ENCODE peak calls at places on chromosomes 2 and 18, in nine cellular contexts. One of them, this sample, is unnamed.

GRCh38 chr18:62741118-62741566 is 25.8 kb downstream of the PHLPP1 start:
- DNase-seq in NCI-H2081: no peak
- DNase-seq in GM06990: no peak
- DNase-seq in activated naive CD4-positive, alpha-beta T cell: no peak
- DNase-seq in tibial artery: no peak
- DNase-seq in frontal cortex: no peak
- DNase-seq in stimulated activated CD4-positive, alpha-beta T cell treated with anti-CD3 and anti-CD28 coated beads, Interleukin-1b, Interleukin-23, amount 100 ng/mL, for 24 hours: no peak
- DNase-seq in GM12891: no peak
- DNase-seq in midbrain: no peak
- DNase-seq in this sample: no peak

GRCh38 chr2:80288576-80288975 is 16.0 kb downstream of the LRRTM1 start:
- DNase-seq in frontal cortex: no peak
- DNase-seq in midbrain: peak
- DNase-seq in GM06990: no peak
- DNase-seq in activated naive CD4-positive, alpha-beta T cell: no peak
- DNase-seq in stimulated activated CD4-positive, alpha-beta T cell treated with anti-CD3 and anti-CD28 coated beads, Interleukin-1b, Interleukin-23, amount 100 ng/mL, for 24 hours: no peak
- DNase-seq in NCI-H2081: peak
- DNase-seq in tibial artery: no peak
- DNase-seq in GM12891: no peak
- DNase-seq in this sample: no peak

GRCh38 chr2:142629193-142629592 is 248.3 kb upstream of the KYNU start:
- DNase-seq in activated naive CD4-positive, alpha-beta T cell: no peak
- DNase-seq in midbrain: no peak
- DNase-seq in tibial artery: no peak
- DNase-seq in GM06990: no peak
- DNase-seq in GM12891: no peak
- DNase-seq in frontal cortex: no peak
- DNase-seq in NCI-H2081: no peak
- DNase-seq in stimulated activated CD4-positive, alpha-beta T cell treated with anti-CD3 and anti-CD28 coated beads, Interleukin-1b, Interleukin-23, amount 100 ng/mL, for 24 hours: no peak
- DNase-seq in this sample: no peak

GRCh38 chr18:25321869-25322268 is 30.1 kb downstream of the ZNF521 start:
- DNase-seq in GM12891: no peak
- DNase-seq in midbrain: no peak
- DNase-seq in tibial artery: no peak
- DNase-seq in stimulated activated CD4-positive, alpha-beta T cell treated with anti-CD3 and anti-CD28 coated beads, Interleukin-1b, Interleukin-23, amount 100 ng/mL, for 24 hours: no peak
- DNase-seq in activated naive CD4-positive, alpha-beta T cell: no peak
- DNase-seq in NCI-H2081: no peak
- DNase-seq in GM06990: no peak
- DNase-seq in frontal cortex: no peak
- DNase-seq in this sample: no peak

GRCh38 chr18:67269206-67269605 is 247.3 kb downstream of the DSEL start:
- DNase-seq in tibial artery: no peak
- DNase-seq in GM06990: no peak
- DNase-seq in frontal cortex: no peak
- DNase-seq in stimulated activated CD4-positive, alpha-beta T cell treated with anti-CD3 and anti-CD28 coated beads, Interleukin-1b, Interleukin-23, amount 100 ng/mL, for 24 hours: no peak
- DNase-seq in NCI-H2081: no peak
- DNase-seq in midbrain: no peak
- DNase-seq in activated naive CD4-positive, alpha-beta T cell: no peak
- DNase-seq in GM12891: no peak
- DNase-seq in this sample: no peak

GRCh38 chr2:19078709-19079108 is 279.7 kb downstream of the OSR1 start:
- DNase-seq in GM06990: no peak
- DNase-seq in frontal cortex: no peak
- DNase-seq in activated naive CD4-positive, alpha-beta T cell: no peak
- DNase-seq in NCI-H2081: no peak
- DNase-seq in midbrain: peak
- DNase-seq in stimulated activated CD4-positive, alpha-beta T cell treated with anti-CD3 and anti-CD28 coated beads, Interleukin-1b, Interleukin-23, amount 100 ng/mL, for 24 hours: no peak
- DNase-seq in tibial artery: no peak
- DNase-seq in GM12891: no peak
- DNase-seq in this sample: no peak

GRCh38 chr2:46177461-46178089 is 119.6 kb upstream of the EPAS1 start:
- DNase-seq in GM12891: no peak
- DNase-seq in frontal cortex: no peak
- DNase-seq in activated naive CD4-positive, alpha-beta T cell: no peak
- DNase-seq in midbrain: no peak
- DNase-seq in NCI-H2081: no peak
- DNase-seq in GM06990: no peak
- DNase-seq in stimulated activated CD4-positive, alpha-beta T cell treated with anti-CD3 and anti-CD28 coated beads, Interleukin-1b, Interleukin-23, amount 100 ng/mL, for 24 hours: no peak
- DNase-seq in tibial artery: no peak
- DNase-seq in this sample: no peak

GRCh38 chr2:191740016-191740419 is 62.1 kb downstream of the NABP1 start:
- DNase-seq in stimulated activated CD4-positive, alpha-beta T cell treated with anti-CD3 and anti-CD28 coated beads, Interleukin-1b, Interleukin-23, amount 100 ng/mL, for 24 hours: no peak
- DNase-seq in tibial artery: no peak
- DNase-seq in GM06990: peak
- DNase-seq in NCI-H2081: no peak
- DNase-seq in activated naive CD4-positive, alpha-beta T cell: no peak
- DNase-seq in midbrain: no peak
- DNase-seq in GM12891: no peak
- DNase-seq in frontal cortex: no peak
- DNase-seq in this sample: no peak

GRCh38 chr2:198499539-198499938 is 695.1 kb downstream of the PLCL1 start:
- DNase-seq in GM06990: no peak
- DNase-seq in GM12891: no peak
- DNase-seq in stimulated activated CD4-positive, alpha-beta T cell treated with anti-CD3 and anti-CD28 coated beads, Interleukin-1b, Interleukin-23, amount 100 ng/mL, for 24 hours: no peak
- DNase-seq in midbrain: no peak
- DNase-seq in frontal cortex: no peak
- DNase-seq in tibial artery: no peak
- DNase-seq in NCI-H2081: no peak
- DNase-seq in activated naive CD4-positive, alpha-beta T cell: no peak
- DNase-seq in this sample: no peak

GRCh38 chr18:63224574-63224973 is 95.0 kb downstream of the BCL2 start:
- DNase-seq in GM12891: no peak
- DNase-seq in midbrain: no peak
- DNase-seq in activated naive CD4-positive, alpha-beta T cell: no peak
- DNase-seq in frontal cortex: no peak
- DNase-seq in tibial artery: no peak
- DNase-seq in NCI-H2081: no peak
- DNase-seq in GM06990: no peak
- DNase-seq in stimulated activated CD4-positive, alpha-beta T cell treated with anti-CD3 and anti-CD28 coated beads, Interleukin-1b, Interleukin-23, amount 100 ng/mL, for 24 hours: no peak
- DNase-seq in this sample: no peak

GRCh38 chr2:209471037-209471436 is 47.2 kb downstream of the MAP2 start:
- DNase-seq in GM06990: no peak
- DNase-seq in NCI-H2081: no peak
- DNase-seq in frontal cortex: no peak
- DNase-seq in stimulated activated CD4-positive, alpha-beta T cell treated with anti-CD3 and anti-CD28 coated beads, Interleukin-1b, Interleukin-23, amount 100 ng/mL, for 24 hours: no peak
- DNase-seq in tibial artery: no peak
- DNase-seq in activated naive CD4-positive, alpha-beta T cell: no peak
- DNase-seq in midbrain: no peak
- DNase-seq in GM12891: no peak
- DNase-seq in this sample: no peak

GRCh38 chr18:74733592-74733991 is 135.9 kb downstream of the ZNF407 start:
- DNase-seq in activated naive CD4-positive, alpha-beta T cell: no peak
- DNase-seq in tibial artery: no peak
- DNase-seq in midbrain: no peak
- DNase-seq in GM06990: no peak
- DNase-seq in stimulated activated CD4-positive, alpha-beta T cell treated with anti-CD3 and anti-CD28 coated beads, Interleukin-1b, Interleukin-23, amount 100 ng/mL, for 24 hours: no peak
- DNase-seq in NCI-H2081: no peak
- DNase-seq in GM12891: no peak
- DNase-seq in frontal cortex: no peak
- DNase-seq in this sample: no peak

GRCh38 chr18:76983184-76983583 is 149.4 kb downstream of the MBP start:
- DNase-seq in frontal cortex: peak
- DNase-seq in tibial artery: peak
- DNase-seq in GM06990: peak
- DNase-seq in NCI-H2081: peak
- DNase-seq in stimulated activated CD4-positive, alpha-beta T cell treated with anti-CD3 and anti-CD28 coated beads, Interleukin-1b, Interleukin-23, amount 100 ng/mL, for 24 hours: peak
- DNase-seq in GM12891: peak
- DNase-seq in activated naive CD4-positive, alpha-beta T cell: peak
- DNase-seq in midbrain: peak
- DNase-seq in this sample: peak

GRCh38 chr2:58494059-58494458 is 252.9 kb upstream of the FANCL start:
- DNase-seq in activated naive CD4-positive, alpha-beta T cell: no peak
- DNase-seq in stimulated activated CD4-positive, alpha-beta T cell treated with anti-CD3 and anti-CD28 coated beads, Interleukin-1b, Interleukin-23, amount 100 ng/mL, for 24 hours: no peak
- DNase-seq in GM12891: no peak
- DNase-seq in GM06990: no peak
- DNase-seq in frontal cortex: no peak
- DNase-seq in tibial artery: no peak
- DNase-seq in NCI-H2081: no peak
- DNase-seq in midbrain: no peak
- DNase-seq in this sample: no peak

GRCh38 chr2:217994776-217995274 is 8.0 kb downstream of the TNS1 start:
- DNase-seq in tibial artery: no peak
- DNase-seq in frontal cortex: no peak
- DNase-seq in GM12891: no peak
- DNase-seq in stimulated activated CD4-positive, alpha-beta T cell treated with anti-CD3 and anti-CD28 coated beads, Interleukin-1b, Interleukin-23, amount 100 ng/mL, for 24 hours: no peak
- DNase-seq in GM06990: no peak
- DNase-seq in activated naive CD4-positive, alpha-beta T cell: no peak
- DNase-seq in NCI-H2081: no peak
- DNase-seq in midbrain: no peak
- DNase-seq in this sample: no peak

GRCh38 chr2:44120428-44120827 is 48.2 kb upstream of the PPM1B start:
- DNase-seq in stimulated activated CD4-positive, alpha-beta T cell treated with anti-CD3 and anti-CD28 coated beads, Interleukin-1b, Interleukin-23, amount 100 ng/mL, for 24 hours: no peak
- DNase-seq in midbrain: no peak
- DNase-seq in NCI-H2081: no peak
- DNase-seq in tibial artery: no peak
- DNase-seq in GM12891: no peak
- DNase-seq in activated naive CD4-positive, alpha-beta T cell: no peak
- DNase-seq in frontal cortex: no peak
- DNase-seq in GM06990: no peak
- DNase-seq in this sample: no peak

GRCh38 chr2:9950521-9951271 is 797 bp upstream of the GRHL1 start:
- DNase-seq in GM06990: peak
- DNase-seq in NCI-H2081: peak
- DNase-seq in activated naive CD4-positive, alpha-beta T cell: peak
- DNase-seq in stimulated activated CD4-positive, alpha-beta T cell treated with anti-CD3 and anti-CD28 coated beads, Interleukin-1b, Interleukin-23, amount 100 ng/mL, for 24 hours: peak
- DNase-seq in tibial artery: no peak
- DNase-seq in frontal cortex: no peak
- DNase-seq in GM12891: peak
- DNase-seq in midbrain: no peak
- DNase-seq in this sample: peak

GRCh38 chr2:133166024-133166423 is 402.2 kb downstream of the NCKAP5 start:
- DNase-seq in activated naive CD4-positive, alpha-beta T cell: no peak
- DNase-seq in tibial artery: no peak
- DNase-seq in midbrain: no peak
- DNase-seq in stimulated activated CD4-positive, alpha-beta T cell treated with anti-CD3 and anti-CD28 coated beads, Interleukin-1b, Interleukin-23, amount 100 ng/mL, for 24 hours: no peak
- DNase-seq in frontal cortex: no peak
- DNase-seq in NCI-H2081: no peak
- DNase-seq in GM06990: no peak
- DNase-seq in GM12891: no peak
- DNase-seq in this sample: no peak

This sample was measured in vagina.